ENCODE peak calls at places on chromosomes 5 and 9, in five cellular contexts. One of them, this sample, is unnamed.

GRCh38 chr9:15101046-15101445 is 190.8 kb upstream of the FREM1 start:
- DNase-seq in iPS DF 6.9: no peak
- DNase-seq in mesendoderm: no peak
- DNase-seq in cardiac muscle cell: peak; percentile 79
- DNase-seq in natural killer cell: no peak
- DNase-seq in this sample: no peak

GRCh38 chr9:133850161-133850560 is 112.0 kb upstream of the SARDH start:
- DNase-seq in iPS DF 6.9: no peak
- DNase-seq in natural killer cell: no peak
- DNase-seq in mesendoderm: no peak
- DNase-seq in cardiac muscle cell: no peak
- DNase-seq in this sample: no peak

GRCh38 chr5:81848368-81848767 is 97.5 kb upstream of the SSBP2 start:
- DNase-seq in natural killer cell: no peak
- DNase-seq in mesendoderm: peak; percentile 39
- DNase-seq in cardiac muscle cell: peak; percentile 44
- DNase-seq in iPS DF 6.9: no peak
- DNase-seq in this sample: no peak

GRCh38 chr5:109844148-109844547 is 154.4 kb downstream of the MAN2A1 start:
- DNase-seq in cardiac muscle cell: peak; percentile 14
- DNase-seq in mesendoderm: no peak
- DNase-seq in natural killer cell: no peak
- DNase-seq in iPS DF 6.9: no peak
- DNase-seq in this sample: no peak

GRCh38 chr5:69432412-69433206 is 17.7 kb downstream of the MARVELD2 start:
- DNase-seq in cardiac muscle cell: no peak
- DNase-seq in natural killer cell: no peak
- DNase-seq in iPS DF 6.9: no peak
- DNase-seq in mesendoderm: no peak
- DNase-seq in this sample: no peak

GRCh38 chr9:128002959-128003358 is 22.2 kb upstream of the EEIG1 start:
- DNase-seq in mesendoderm: no peak
- DNase-seq in natural killer cell: no peak
- DNase-seq in iPS DF 6.9: no peak
- DNase-seq in cardiac muscle cell: no peak
- DNase-seq in this sample: no peak

GRCh38 chr5:167479796-167480195 is 811.6 kb upstream of the WWC1 start:
- DNase-seq in natural killer cell: no peak
- DNase-seq in cardiac muscle cell: no peak
- DNase-seq in mesendoderm: no peak
- DNase-seq in iPS DF 6.9: no peak
- DNase-seq in this sample: no peak

GRCh38 chr9:135001526-135001925 is 83.8 kb upstream of the FCN1 start:
- DNase-seq in natural killer cell: no peak
- DNase-seq in iPS DF 6.9: no peak
- DNase-seq in mesendoderm: no peak
- DNase-seq in cardiac muscle cell: no peak
- DNase-seq in this sample: no peak

GRCh38 chr5:567664-568060 is 43.4 kb upstream of the SLC9A3 start:
- DNase-seq in mesendoderm: no peak
- DNase-seq in cardiac muscle cell: no peak
- DNase-seq in iPS DF 6.9: no peak
- DNase-seq in natural killer cell: no peak
- DNase-seq in this sample: no peak

GRCh38 chr9:95264954-95265615 is 52.4 kb downstream of the FANCC start:
- DNase-seq in mesendoderm: peak; percentile 48
- DNase-seq in cardiac muscle cell: peak; percentile 45
- DNase-seq in iPS DF 6.9: no peak
- DNase-seq in natural killer cell: no peak
- DNase-seq in this sample: no peak

GRCh38 chr9:101716629-101717028 is 21.8 kb downstream of the GRIN3A start:
- DNase-seq in mesendoderm: no peak
- DNase-seq in cardiac muscle cell: no peak
- DNase-seq in iPS DF 6.9: no peak
- DNase-seq in natural killer cell: no peak
- DNase-seq in this sample: no peak

GRCh38 chr5:68088302-68088701 is 127.3 kb upstream of the PIK3R1 start:
- DNase-seq in mesendoderm: no peak
- DNase-seq in iPS DF 6.9: no peak
- DNase-seq in natural killer cell: no peak
- DNase-seq in cardiac muscle cell: peak; percentile 88
- DNase-seq in this sample: no peak

This sample was measured in H1.